ENCODE peak calls at places on chromosomes 4 and X, in four cellular contexts. C is CD8-positive, alpha-beta memory T cell; G is B cell; D is ELR. L is an unnamed sample.

GRCh38 chrX:36407886-36408285 is 488.4 kb downstream of the CFAP47 start:
- DNase-seq in C (no peak), G (no peak), D (no peak), L (no peak)

GRCh38 chrX:70664726-70665125 is 220.1 kb downstream of the DLG3 start:
- DNase-seq in G (no peak), D (peak), C (no peak), L (peak)

GRCh38 chr4:141107927-141108326 is 25.3 kb downstream of the RNF150 start:
- DNase-seq in C (no peak), G (no peak), D (no peak), L (no peak)

GRCh38 chr4:20376070-20376469 is 124.4 kb downstream of the SLIT2 start:
- DNase-seq in G (no peak), D (no peak), C (no peak), L (no peak)

GRCh38 chr4:101337688-101338087 is 9.6 kb downstream of the PPP3CA start:
- DNase-seq in G (no peak), D (peak), C (no peak), L (peak)

GRCh38 chr4:187017156-187017555 is 293.5 kb upstream of the FAT1 start:
- DNase-seq in G (no peak), D (no peak), C (no peak), L (peak)

GRCh38 chr4:138553001-138553845 is 311.1 kb upstream of the SLC7A11 start:
- DNase-seq in C (no peak), D (no peak), G (no peak), L (no peak)

GRCh38 chrX:10045327-10046000 is 78.3 kb downstream of the CLDN34 start:
- DNase-seq in D (no peak), G (no peak), C (no peak), L (no peak)

GRCh38 chr4:118888666-118889312 is at the start of gene SYNPO2:
- DNase-seq in G (no peak), C (peak), D (peak), L (peak)

GRCh38 chr4:8555716-8556115 is 24.5 kb upstream of the GPR78 start:
- DNase-seq in D (no peak), G (no peak), C (no peak), L (no peak)

GRCh38 chr4:21002976-21003375 is 302.7 kb downstream of the PACRGL start:
- DNase-seq in G (no peak), D (no peak), C (no peak), L (peak)

GRCh38 chr4:37879365-37879764 is 11.5 kb upstream of the TBC1D1 start:
- DNase-seq in G (no peak), D (no peak), C (no peak), L (no peak)

GRCh38 chr4:70544279-70544870 is 26.0 kb downstream of the AMTN start:
- DNase-seq in D (peak), C (no peak), G (no peak), L (peak)

GRCh38 chrX:47497274-47497673 is 14.3 kb upstream of the ZNF41 start:
- DNase-seq in G (no peak), D (peak), C (no peak), L (peak)

GRCh38 chr4:98068495-98068894 is 74.8 kb downstream of the STPG2 start:
- DNase-seq in C (no peak), G (no peak), D (no peak), L (peak)

GRCh38 chrX:72306085-72306801 is 529 bp upstream of the CITED1 start:
- DNase-seq in G (peak), C (no peak), D (peak), L (no peak)

GRCh38 chrX:960821-961220 is 251.6 kb downstream of the CRLF2 start:
- DNase-seq in D (no peak), C (no peak), G (no peak), L (no peak)

GRCh38 chr4:152265149-152265621 is 270.7 kb downstream of the FBXW7 start:
- DNase-seq in G (no peak), D (peak), C (no peak), L (peak)

GRCh38 chr4:55409468-55410171 is 13.9 kb downstream of the TMEM165 start:
- DNase-seq in C (no peak), G (peak), D (peak), L (no peak)

GRCh38 chr4:14850374-14851097 is 151.7 kb upstream of the CPEB2 start:
- DNase-seq in D (no peak), C (no peak), G (no peak), L (no peak)

GRCh38 chr4:128776794-128777216 is 32.7 kb upstream of the JADE1 start:
- DNase-seq in G (no peak), C (no peak), D (peak), L (peak)

L was measured in MCF 10A.